ENCODE peak calls at places on chromosomes 12 and 14, in five cellular contexts. K is AG04450, W is fibroblast of lung, I is dorsolateral prefrontal cortex, T is upper lobe of left lung. Z is an unnamed sample. For H3K27me3, the result is how much of the 10 kb centered on the place peaks cover.

GRCh38 chr14:61695695-61696527 is 598 bp downstream of the HIF1A start:
- DNase-seq in W (peak), K (no peak), T (no peak), I (peak), Z (peak)

GRCh38 chr14:79487632-79488031 is 723.7 kb downstream of the DIO2 start:
- DNase-seq in I (no peak), W (no peak), T (no peak), K (no peak), Z (no peak)

GRCh38 chr12:57864811-57865751 is 18.6 kb upstream of the CTDSP2 start:
- DNase-seq in W (peak), I (peak), K (no peak), T (peak), Z (peak)

GRCh38 chr14:67551940-67552339 is 18.9 kb downstream of the PLEKHH1 start:
- DNase-seq in I (no peak), T (no peak), K (no peak), W (no peak), Z (no peak)

GRCh38 chr14:47389520-47389919 is 285.9 kb downstream of the MDGA2 start:
- DNase-seq in T (no peak), K (no peak), I (no peak), W (no peak), Z (no peak)

GRCh38 chr14:61643546-61643945 is 51.8 kb upstream of the HIF1A start:
- DNase-seq in K (no peak), T (no peak), W (peak), I (no peak), Z (no peak)

GRCh38 chr14:56224691-56225681 is 106.8 kb downstream of the PELI2 start:
- DNase-seq in K (no peak), I (no peak), T (peak), W (no peak), Z (no peak)

GRCh38 chr14:76977793-76978730 is 50.4 kb downstream of the IRF2BPL start:
- DNase-seq in I (peak), T (no peak), K (peak), W (peak), Z (no peak)

GRCh38 chr14:89418976-89419375 is 1.9 kb upstream of the FOXN3 start:
- DNase-seq in I (no peak), T (no peak), K (no peak), W (no peak), Z (no peak)

DNA sequence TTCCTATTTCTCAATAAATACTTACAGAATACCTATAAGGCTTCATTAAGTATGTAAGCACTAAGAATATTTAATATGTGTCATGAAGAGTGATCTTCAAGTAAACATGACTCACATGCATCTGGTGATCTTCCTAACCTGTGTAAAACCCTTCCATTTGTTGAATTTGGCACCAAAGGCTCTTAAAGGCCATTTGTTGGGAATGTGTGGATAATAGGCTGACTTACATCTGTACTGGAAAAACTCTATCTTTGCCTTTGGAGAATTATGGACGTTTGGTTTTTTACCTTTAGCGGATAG is 104.7 kb upstream of the AMN1 start:
- DNase-seq in K (no peak), I (no peak), T (no peak), W (peak), Z (no peak)
- H3K27ac ChIP-seq in K (no peak), I (no peak), T (peak), W (no peak), Z (no peak)

GRCh38 chr12:101927042-101927441 is 49.7 kb downstream of the DRAM1 start:
- DNase-seq in I (no peak), W (peak), T (no peak), K (peak), Z (no peak)

GRCh38 chr12:101925935-101926334 is 48.6 kb downstream of the DRAM1 start:
- DNase-seq in I (no peak), W (peak), T (peak), K (no peak), Z (no peak)

GRCh38 chr12:101925352-101925751 is 48.0 kb downstream of the DRAM1 start:
- DNase-seq in K (peak), T (no peak), I (no peak), W (peak), Z (peak)

GRCh38 chr12:101923049-101923718 is 45.8 kb downstream of the DRAM1 start:
- DNase-seq in K (no peak), I (no peak), T (no peak), W (no peak), Z (no peak)

DNA sequence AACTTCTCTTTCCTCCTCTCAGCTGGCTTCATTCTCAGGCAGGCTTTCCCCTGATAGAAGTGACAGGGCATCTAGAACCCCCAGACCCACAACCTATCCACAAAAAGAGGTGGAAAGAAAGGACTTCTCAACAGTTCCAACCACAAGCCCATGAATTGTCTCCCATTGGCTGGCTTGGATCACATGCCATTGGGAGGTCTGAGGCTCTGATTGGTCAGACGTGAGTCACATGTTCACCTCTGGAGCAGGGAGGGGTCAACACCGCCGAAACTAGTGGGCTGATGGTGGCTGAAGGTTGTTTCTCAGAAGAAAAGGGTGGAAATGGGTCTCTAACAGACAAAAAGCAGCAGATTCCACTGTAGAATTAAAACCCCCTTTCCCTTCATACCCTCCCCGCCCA is 47.3 kb downstream of the DRAM1 start:
- DNase-seq in T (no peak), K (no peak), W (no peak), I (no peak), Z (no peak)
- H3K27me3 ChIP-seq in T (under half), K (under half), W (under half), I (under half), Z (under half)

DNA sequence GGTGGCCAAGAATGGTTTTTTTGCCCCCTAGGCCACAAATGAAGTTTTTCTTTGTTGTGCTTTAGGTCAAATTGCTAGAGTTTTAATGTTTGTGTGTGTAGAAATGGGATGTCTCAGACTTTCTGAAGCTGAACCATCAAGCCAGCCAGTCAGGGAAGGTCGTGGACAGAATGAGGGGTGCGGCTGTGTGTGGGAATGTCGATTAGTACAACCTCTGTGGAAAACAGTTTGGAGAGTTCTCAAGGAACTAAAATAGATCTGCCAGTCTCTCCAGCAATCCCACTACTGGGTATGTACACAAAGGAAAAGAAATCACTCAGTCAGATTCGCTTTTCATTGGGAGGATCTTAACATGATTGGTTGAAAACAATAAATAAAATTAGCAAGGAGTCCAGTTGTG is 44.5 kb downstream of the ACACB start:
- DNase-seq in T (no peak), K (no peak), W (no peak), I (no peak), Z (no peak)
- H3K27ac ChIP-seq in T (no peak), K (no peak), W (no peak), I (no peak), Z (no peak)

GRCh38 chr12:111035578-111036301 is 115.4 kb upstream of the MYL2 start:
- DNase-seq in T (no peak), K (no peak), W (no peak), I (no peak), Z (no peak)

GRCh38 chr12:111038941-111039340 is 118.6 kb upstream of the MYL2 start:
- DNase-seq in W (no peak), K (no peak), I (no peak), T (no peak), Z (no peak)

GRCh38 chr12:111038075-111038474 is 117.7 kb upstream of the MYL2 start:
- DNase-seq in W (no peak), I (no peak), T (no peak), K (no peak), Z (no peak)

GRCh38 chr12:111034911-111035577 is 114.7 kb upstream of the MYL2 start:
- DNase-seq in T (no peak), I (no peak), W (no peak), K (no peak), Z (no peak)

DNA sequence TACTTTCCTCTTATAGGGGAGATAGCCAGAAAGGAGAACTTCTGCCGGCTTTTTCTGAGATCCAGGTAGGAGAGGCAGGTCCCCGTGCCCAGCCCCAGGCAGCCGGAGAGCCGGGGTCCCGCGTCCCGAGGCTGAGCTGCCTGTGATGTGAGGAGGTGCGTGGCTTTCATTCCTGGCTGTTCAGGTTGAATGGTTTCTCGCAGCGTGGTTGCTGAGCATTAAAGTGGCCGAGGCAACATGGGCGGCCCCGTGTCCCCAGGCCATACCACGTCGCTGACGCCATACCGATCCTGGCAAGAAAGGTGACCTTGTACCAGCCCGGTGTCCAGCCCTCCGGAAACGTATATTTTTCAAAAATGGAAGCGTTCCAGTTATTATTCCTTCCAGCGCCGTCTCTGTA is 116.7 kb upstream of the MYL2 start:
- DNase-seq in T (peak), W (no peak), I (no peak), K (no peak), Z (no peak)
- H3K27me3 ChIP-seq in T (under half), W (under half), I (under half), K (under half), Z (under half)

GRCh38 chr14:68668531-68668930 is 124.3 kb downstream of the ZFP36L1 start:
- DNase-seq in K (no peak), I (no peak), T (no peak), W (no peak), Z (no peak)
- H3K27ac ChIP-seq in K (no peak), I (no peak), T (no peak), W (no peak), Z (no peak)

GRCh38 chr14:94038921-94039629 is 12.9 kb downstream of the OTUB2 start:
- DNase-seq in I (no peak), W (no peak), K (no peak), T (no peak), Z (no peak)

GRCh38 chr14:94036328-94037167 is 10.4 kb downstream of the OTUB2 start:
- DNase-seq in W (peak), T (no peak), I (peak), K (peak), Z (no peak)

GRCh38 chr14:94040247-94040646 is 14.1 kb downstream of the OTUB2 start:
- DNase-seq in I (no peak), K (no peak), W (no peak), T (no peak), Z (no peak)

GRCh38 chr14:94037954-94038353 is 11.8 kb downstream of the OTUB2 start:
- DNase-seq in I (no peak), W (no peak), T (peak), K (no peak), Z (no peak)

DNA sequence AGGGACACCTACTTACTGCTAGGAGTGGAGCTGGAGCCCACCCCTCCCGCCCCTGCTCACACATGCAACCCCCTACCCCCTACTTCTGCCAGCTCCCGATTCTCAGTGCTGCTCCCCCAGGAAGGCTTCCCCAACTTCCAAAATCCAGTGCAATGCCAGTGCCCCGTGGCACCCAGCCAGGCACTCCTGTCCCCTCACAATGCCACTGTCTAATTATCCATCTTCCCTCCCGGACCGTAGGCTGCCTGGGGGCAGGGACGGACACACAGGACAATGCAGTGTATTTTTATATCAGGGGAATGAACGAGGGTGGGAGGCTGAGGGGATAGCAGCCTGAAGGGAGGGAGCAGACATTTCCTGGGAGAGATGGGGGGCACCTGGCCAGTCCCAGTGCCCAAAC is 12.4 kb downstream of the OTUB2 start:
- DNase-seq in K (no peak), W (no peak), I (no peak), T (no peak), Z (no peak)
- H3K27me3 ChIP-seq in K (under half), W (under half), I (under half), T (under half), Z (under half)

GRCh38 chr12:120846721-120847120 is 57.4 kb downstream of the SPPL3 start:
- DNase-seq in K (no peak), I (no peak), W (peak), T (no peak), Z (no peak)

GRCh38 chr12:120844297-120844696 is 59.9 kb downstream of the SPPL3 start:
- DNase-seq in K (no peak), W (no peak), I (no peak), T (no peak), Z (no peak)

GRCh38 chr12:120844768-120845449 is 59.2 kb downstream of the SPPL3 start:
- DNase-seq in W (no peak), K (no peak), I (no peak), T (peak), Z (no peak)

GRCh38 chr12:120847392-120848157 is 56.6 kb downstream of the SPPL3 start:
- DNase-seq in W (no peak), I (no peak), T (no peak), K (no peak), Z (no peak)

DNA sequence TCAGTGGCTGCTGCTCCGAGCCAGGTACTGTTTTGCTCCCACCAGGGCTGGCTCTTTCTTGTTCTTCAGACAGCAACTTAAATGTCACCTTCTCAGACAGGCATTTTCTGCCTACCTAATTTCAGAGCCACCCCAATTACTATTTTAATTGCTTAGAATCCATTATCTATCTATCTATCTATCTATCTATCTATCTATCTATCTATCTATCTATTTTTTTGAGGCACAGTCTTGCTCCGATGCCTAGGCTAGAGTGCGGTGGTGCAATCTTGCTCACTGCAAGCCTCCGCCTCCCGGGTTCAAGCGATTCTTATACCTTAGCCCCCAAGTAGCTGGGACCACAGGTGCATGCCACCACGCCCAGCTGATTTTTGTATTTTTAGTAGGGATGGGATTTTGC is 58.5 kb downstream of the SPPL3 start:
- DNase-seq in T (no peak), I (no peak), K (no peak), W (no peak), Z (no peak)
- H3K27ac ChIP-seq in T (no peak), I (peak), K (no peak), W (no peak), Z (no peak)

DNA sequence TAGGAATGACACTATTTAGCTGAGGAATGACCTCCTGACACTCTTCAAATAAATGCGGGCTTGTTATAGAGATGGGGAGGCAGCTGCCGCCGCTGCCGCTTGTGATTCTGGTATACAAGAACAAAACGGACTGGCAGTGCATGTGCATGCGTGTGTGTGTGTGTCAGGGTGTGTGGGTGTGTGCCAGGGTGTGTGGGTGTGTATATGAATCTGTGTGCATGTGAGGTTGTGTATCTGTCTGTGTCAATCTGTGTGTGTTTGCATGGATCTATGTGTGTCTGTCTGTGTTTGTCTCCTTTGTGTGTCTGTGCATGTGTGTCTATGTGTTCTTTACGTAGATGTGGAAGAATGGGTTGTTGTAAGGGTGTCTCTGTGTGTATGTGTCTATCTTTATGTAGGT is 26.0 kb upstream of the LHX5 start:
- DNase-seq in W (no peak), K (no peak), I (no peak), T (no peak), Z (no peak)
- H3K27me3 ChIP-seq in W (under half), K (under half), I (under half), T (under half), Z (under half)

DNA sequence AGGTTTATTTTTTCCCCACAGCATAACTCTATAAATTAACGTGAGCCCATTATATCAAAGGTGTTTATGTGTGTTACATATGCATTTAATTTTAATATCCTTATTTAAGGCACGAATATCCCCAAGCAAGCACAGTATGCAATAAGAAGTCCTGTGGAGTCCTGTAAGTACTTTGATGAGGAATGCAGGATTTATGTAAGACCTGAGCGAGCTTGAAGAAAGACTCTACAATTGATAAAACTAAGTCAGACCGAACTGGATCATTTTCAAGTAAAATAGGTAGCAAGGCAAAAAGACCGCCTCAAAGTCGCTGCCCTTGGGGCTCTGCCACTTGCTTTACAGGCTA is 755 bp downstream of the SLC25A21 start:
- DNase-seq in I (no peak), T (no peak), W (no peak), K (no peak), Z (no peak)
- H3K27ac ChIP-seq in I (peak), T (peak), W (peak), K (peak), Z (peak)